ENCODE peak calls at places on chromosome 10, in four cellular contexts. W is glutamatergic neuron, Y is natural killer cell, A is mammary epithelial cell. C is an unnamed sample.

GRCh38 chr10:95447733-95448132 is 113.4 kb downstream of the SORBS1 start:
- DNase-seq in W (no peak), Y (no peak), A (no peak), C (peak; percentile 3)

GRCh38 chr10:84540022-84540616 is 211.7 kb downstream of the CCSER2 start:
- DNase-seq in W (no peak), Y (no peak), A (peak; percentile 62), C (peak; percentile 40)

GRCh38 chr10:58511765-58512469 is 755 bp upstream of the BICC1 start:
- DNase-seq in W (peak; percentile 19), Y (no peak), A (no peak), C (no peak)

GRCh38 chr10:87656431-87657072 is 3.1 kb upstream of the PAPSS2 start:
- DNase-seq in W (no peak), Y (no peak), A (no peak), C (no peak)

GRCh38 chr10:113997428-113997827 is 46.2 kb upstream of the ADRB1 start:
- DNase-seq in W (no peak), Y (no peak), A (no peak), C (no peak)

GRCh38 chr10:1094112-1095057 is 38.2 kb downstream of the WDR37 start:
- DNase-seq in W (no peak), Y (no peak), A (peak; percentile 46), C (no peak)

GRCh38 chr10:127872011-127872741 is 20.6 kb downstream of the CLRN3 start:
- DNase-seq in W (no peak), Y (no peak), A (peak; percentile 59), C (no peak)

GRCh38 chr10:48252354-48252650 is 22.2 kb downstream of the FRMPD2 start:
- DNase-seq in W (no peak), Y (no peak), A (no peak), C (no peak)

GRCh38 chr10:129960493-129961273 is 3.4 kb downstream of the EBF3 start:
- DNase-seq in W (no peak), Y (no peak), A (no peak), C (no peak)

GRCh38 chr10:7826971-7827370 is 8.7 kb downstream of the TAF3 start:
- DNase-seq in W (peak; percentile 25), Y (no peak), A (peak; percentile 40), C (no peak)

GRCh38 chr10:95820363-95820762 is 64.4 kb downstream of the ENTPD1 start:
- DNase-seq in W (no peak), Y (no peak), A (no peak), C (no peak)

GRCh38 chr10:29140991-29141390 is 147.9 kb upstream of the LYZL1 start:
- DNase-seq in W (no peak), Y (no peak), A (peak; percentile 82), C (peak; percentile 63)

GRCh38 chr10:92405006-92405924 is 114.3 kb downstream of the MARCHF5 start:
- DNase-seq in W (no peak), Y (no peak), A (no peak), C (no peak)

GRCh38 chr10:47028466-47028865 is 117.2 kb downstream of the PTPN20 start:
- DNase-seq in W (no peak), Y (no peak), A (no peak), C (no peak)

GRCh38 chr10:92080244-92080643 is 156.7 kb downstream of the BTAF1 start:
- DNase-seq in W (no peak), Y (no peak), A (no peak), C (no peak)

GRCh38 chr10:89785095-89785494 is 83.7 kb downstream of the KIF20B start:
- DNase-seq in W (no peak), Y (no peak), A (no peak), C (no peak)

GRCh38 chr10:88059176-88059575 is 195.8 kb downstream of the PTEN start:
- DNase-seq in W (no peak), Y (no peak), A (no peak), C (no peak)

GRCh38 chr10:34722404-34722803 is 92.7 kb downstream of the PARD3 start:
- DNase-seq in W (no peak), Y (no peak), A (no peak), C (no peak)

GRCh38 chr10:103618575-103619423 is 125.3 kb downstream of the NEURL1 start:
- DNase-seq in W (no peak), Y (no peak), A (no peak), C (peak; percentile 83)

GRCh38 chr10:33553951-33554571 is 219.6 kb upstream of the NRP1 start:
- DNase-seq in W (no peak), Y (no peak), A (no peak), C (no peak)

GRCh38 chr10:33556103-33556502 is 221.6 kb upstream of the NRP1 start:
- DNase-seq in W (no peak), Y (no peak), A (no peak), C (no peak)

GRCh38 chr10:33556581-33556980 is 222.1 kb upstream of the NRP1 start:
- DNase-seq in W (peak; percentile 26), Y (no peak), A (no peak), C (no peak)

GRCh38 chr10:33557313-33557712 is 222.8 kb upstream of the NRP1 start:
- DNase-seq in W (no peak), Y (no peak), A (no peak), C (no peak)

DNA sequence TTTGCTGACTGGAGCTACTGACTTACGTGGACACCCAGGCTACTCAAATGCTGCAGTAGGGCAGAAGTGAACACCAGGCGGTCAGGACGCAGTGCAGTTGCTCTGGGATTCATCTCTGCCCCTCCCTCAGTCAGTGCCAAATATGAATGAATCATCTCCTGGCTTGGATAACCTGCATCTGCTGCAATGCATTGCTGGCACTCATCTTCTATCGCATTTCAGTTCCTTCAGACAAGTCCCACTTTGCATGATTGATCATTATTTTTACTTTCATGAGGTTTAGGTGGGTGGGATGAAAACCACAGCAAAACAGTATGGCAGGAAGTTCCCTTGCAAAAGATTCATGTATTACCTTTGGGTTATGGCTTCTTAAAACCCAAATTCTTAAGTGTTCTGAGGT is 224.6 kb upstream of the NRP1 start:
- DNase-seq in W (no peak), Y (no peak), A (peak; percentile 75), C (peak; percentile 63)
- TF ChIP-seq CTCF in W (no peak), Y (no peak), A (peak; percentile 30), C (peak; percentile 25)

DNA sequence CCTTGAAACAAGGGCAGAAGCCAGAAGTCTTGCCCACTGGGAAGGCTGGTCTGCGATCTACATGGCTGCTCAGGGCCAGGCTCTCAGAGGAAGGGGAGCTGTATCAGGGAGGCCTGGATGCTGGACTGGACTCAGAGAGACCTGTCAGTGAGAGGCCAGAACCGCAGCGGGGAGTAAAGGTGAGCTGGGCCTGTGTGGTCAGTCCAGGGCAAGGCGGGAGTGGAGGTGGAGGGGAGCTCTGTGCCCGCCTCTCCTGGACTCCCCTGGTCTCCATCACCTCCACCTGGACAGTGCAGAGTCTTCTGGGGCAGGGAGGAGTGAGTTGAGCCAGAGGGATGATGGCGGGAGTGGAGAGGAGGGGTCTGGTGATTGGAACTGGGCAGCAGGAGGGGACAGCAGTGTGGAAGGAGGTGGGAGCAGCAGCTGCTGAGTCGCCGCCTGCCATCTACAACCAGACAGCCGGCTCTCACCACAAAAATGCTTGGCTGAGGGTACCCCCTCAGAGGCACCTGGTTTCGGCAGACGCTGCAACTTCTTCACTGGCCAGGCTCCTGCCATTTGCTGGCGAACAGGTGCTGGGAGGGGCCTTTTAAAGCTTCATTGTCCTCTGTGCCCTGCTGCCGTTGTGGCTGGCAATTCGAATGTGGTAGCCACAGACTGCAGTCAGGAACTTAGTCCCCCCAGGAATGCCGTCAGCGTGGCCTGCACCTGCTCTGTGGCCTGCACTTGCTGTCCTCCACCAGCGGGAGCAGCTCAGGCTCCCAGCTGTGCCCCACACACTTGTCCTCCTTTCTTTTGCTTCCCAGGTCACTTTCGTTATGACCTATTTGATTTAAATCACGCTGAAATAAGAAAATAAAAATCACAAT is 3.5 kb downstream of the RASSF4 start:
- DNase-seq in W (peak; percentile 74), Y (no peak), A (no peak), C (no peak)
- TF ChIP-seq CTCF in W (peak; percentile 50), Y (no peak), A (peak; percentile 38), C (no peak)

GRCh38 chr10:77310288-77310687 is 327.3 kb downstream of the KCNMA1 start:
- DNase-seq in W (no peak), Y (no peak), A (no peak), C (no peak)
- TF ChIP-seq CTCF in W (no peak), Y (no peak), A (no peak), C (no peak)

GRCh38 chr10:27413387-27413786 is 90.7 kb upstream of the RAB18 start:
- DNase-seq in W (no peak), Y (no peak), A (no peak), C (no peak)
- TF ChIP-seq CTCF in W (no peak), Y (no peak), A (no peak), C (no peak)

GRCh38 chr10:27779462-27779861 is 33.8 kb upstream of the MKX start:
- DNase-seq in W (no peak), Y (no peak), A (no peak), C (peak; percentile 31)

GRCh38 chr10:27784272-27784671 is 38.7 kb upstream of the MKX start:
- DNase-seq in W (no peak), Y (no peak), A (no peak), C (no peak)

DNA sequence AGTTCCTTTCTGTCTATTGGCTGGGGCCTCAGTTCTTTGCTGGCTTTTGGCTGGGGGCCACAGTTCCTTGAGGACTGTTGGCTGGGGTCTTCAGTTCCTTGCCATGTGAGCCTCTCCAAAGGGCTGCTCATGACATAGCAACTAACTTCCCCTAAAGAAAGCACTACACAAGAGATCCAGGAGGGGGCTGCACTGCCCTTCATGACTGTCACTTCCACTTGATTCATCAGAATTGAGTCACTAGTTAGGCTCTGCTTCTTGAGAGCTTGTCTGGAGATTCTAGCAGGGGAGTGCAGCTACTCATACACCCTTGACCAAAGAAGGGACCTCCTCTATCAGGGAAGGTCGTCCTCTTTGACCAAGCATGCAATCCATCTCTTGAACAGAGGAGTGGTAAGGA is 38.0 kb upstream of the MKX start:
- DNase-seq in W (no peak), Y (no peak), A (peak; percentile 55), C (peak; percentile 11)
- TF ChIP-seq CTCF in W (peak; percentile 29), Y (no peak), A (peak; percentile 52), C (peak; percentile 30)

GRCh38 chr10:69438531-69439349 is 12.5 kb upstream of the TSPAN15 start:
- DNase-seq in W (no peak), Y (no peak), A (peak; percentile 74), C (no peak)
- TF ChIP-seq CTCF in W (no peak), Y (no peak), A (no peak), C (no peak)

DNA sequence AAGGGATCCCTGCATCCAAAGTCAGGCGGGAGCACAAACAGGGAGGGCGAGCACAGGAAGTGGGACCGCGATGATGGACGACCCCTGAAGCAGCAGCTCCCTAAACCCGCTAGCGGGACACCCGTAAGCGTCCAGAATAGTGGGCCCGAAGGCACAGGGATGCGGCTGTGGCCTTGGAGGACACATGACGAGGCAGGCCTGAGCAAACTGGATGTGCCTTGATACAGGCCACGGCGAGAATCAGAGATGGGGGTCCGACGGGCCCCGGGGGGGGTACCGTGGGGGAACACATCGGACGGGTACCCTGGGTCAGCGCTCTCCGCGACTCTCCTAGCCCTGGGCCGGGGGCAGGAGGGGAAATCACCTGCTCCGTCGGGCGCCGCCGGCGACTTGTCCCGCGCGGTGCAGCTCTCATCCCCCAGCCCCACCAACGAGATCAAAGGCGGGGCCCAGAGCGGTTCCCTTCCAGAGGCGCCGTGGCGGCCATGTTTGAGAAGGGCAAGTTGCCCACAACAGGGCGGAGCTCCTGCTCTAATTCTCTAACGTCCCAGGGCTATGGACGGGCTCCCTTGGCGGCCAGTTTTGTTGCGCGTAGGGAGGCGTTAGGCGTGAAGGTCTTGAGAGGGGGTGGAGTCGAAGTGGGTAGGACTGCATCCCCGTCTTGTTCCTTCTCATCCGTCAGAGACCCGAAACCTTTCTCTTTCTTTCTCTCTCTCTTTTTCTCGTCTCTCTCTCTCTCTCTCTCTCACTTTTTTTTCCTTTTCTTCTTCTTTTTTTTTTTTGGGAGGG is at the start of gene CUEDC2:
- DNase-seq in W (peak; percentile 98), Y (peak; percentile 95), A (peak; percentile 94), C (peak; percentile 86)
- TF ChIP-seq CTCF in W (no peak), Y (no peak), A (no peak), C (no peak)

C was measured in AG09319.